ENCODE peak calls at places on chromosomes 2 and 18, in four cellular contexts. K is CD8-positive, alpha-beta T cell; T is HCT116; E is Caco-2. A is an unnamed sample.

GRCh38 chr2:189933911-189934399 is 128.6 kb downstream of the MSTN start:
- DNase-seq in K (no peak), T (no peak), E (no peak), A (no peak)

GRCh38 chr2:214542866-214543265 is 132.0 kb downstream of the VWC2L start:
- DNase-seq in K (no peak), T (no peak), E (no peak), A (no peak)

GRCh38 chr2:106158871-106159270 is 35.2 kb downstream of the UXS1 start:
- DNase-seq in K (no peak), T (no peak), E (no peak), A (no peak)

GRCh38 chr18:64053246-64053645 is 83.4 kb downstream of the SERPINB8 start:
- DNase-seq in K (no peak), T (no peak), E (no peak), A (no peak)

GRCh38 chr18:73674466-73674865 is 473.2 kb downstream of the FBXO15 start:
- DNase-seq in K (no peak), T (no peak), E (no peak), A (no peak)

GRCh38 chr2:117785740-117786139 is 28.8 kb upstream of the DDX18 start:
- DNase-seq in K (no peak), T (peak; percentile 45), E (peak; percentile 67), A (peak; percentile 39)

GRCh38 chr2:219344756-219345458 is 12.4 kb upstream of the RESP18 start:
- DNase-seq in K (no peak), T (no peak), E (no peak), A (no peak)

GRCh38 chr18:30386624-30387023 is 655.9 kb downstream of the DSC3 start:
- DNase-seq in K (no peak), T (no peak), E (no peak), A (no peak)

GRCh38 chr2:19361325-19361990 is 3.0 kb upstream of the OSR1 start:
- DNase-seq in K (no peak), T (no peak), E (no peak), A (no peak)

GRCh38 chr2:240136671-240137292 is 677 bp upstream of the COPS9 start:
- DNase-seq in K (peak; percentile 5), T (no peak), E (no peak), A (no peak)

GRCh38 chr18:5416112-5416511 is 120.6 kb upstream of the ZBTB14 start:
- DNase-seq in K (no peak), T (no peak), E (no peak), A (no peak)

GRCh38 chr2:9815076-9815475 is 28.2 kb upstream of the TAF1B start:
- DNase-seq in K (no peak), T (no peak), E (no peak), A (no peak)

GRCh38 chr2:48696881-48697280 is 58.6 kb downstream of the LHCGR start:
- DNase-seq in K (no peak), T (no peak), E (no peak), A (no peak)

GRCh38 chr2:171965661-171966060 is 34.1 kb upstream of the METAP1D start:
- DNase-seq in K (no peak), T (no peak), E (no peak), A (peak; percentile 14)

GRCh38 chr2:28956890-28957289 is 24.2 kb upstream of the TOGARAM2 start:
- DNase-seq in K (no peak), T (peak; percentile 44), E (no peak), A (no peak)

GRCh38 chr2:10305715-10306114 is 3.0 kb downstream of the HPCAL1 start:
- DNase-seq in K (no peak), T (no peak), E (no peak), A (peak; percentile 35)

GRCh38 chr2:42084231-42084671 is 36.4 kb downstream of the PKDCC start:
- DNase-seq in K (no peak), T (no peak), E (peak; percentile 69), A (no peak)

GRCh38 chr2:226985227-226985946 is 149.5 kb downstream of the RHBDD1 start:
- DNase-seq in K (no peak), T (peak; percentile 56), E (peak; percentile 46), A (no peak)

GRCh38 chr2:135551356-135551755 is 20.1 kb downstream of the R3HDM1 start:
- DNase-seq in K (no peak), T (no peak), E (no peak), A (no peak)

GRCh38 chr2:8906208-8906607 is 68.8 kb upstream of the KIDINS220 start:
- DNase-seq in K (no peak), T (peak; percentile 12), E (no peak), A (no peak)

GRCh38 chr2:26610504-26611335 is 30.4 kb downstream of the CIB4 start:
- DNase-seq in K (no peak), T (no peak), E (no peak), A (no peak)
- H3K9me3 ChIP-seq in K (no peaks in the 10 kb centered on the region), T (no peaks in the 10 kb centered on the region), E (no peaks in the 10 kb centered on the region), A (no peaks in the 10 kb centered on the region)

GRCh38 chr2:15092691-15093090 is 460.2 kb downstream of the LRATD1 start:
- DNase-seq in K (no peak), T (no peak), E (no peak), A (no peak)
- H3K9me3 ChIP-seq in K (no peaks in the 10 kb centered on the region), T (no peaks in the 10 kb centered on the region), E (peaks cover 3% of the 10 kb centered on the region), A (no peaks in the 10 kb centered on the region)

DNA sequence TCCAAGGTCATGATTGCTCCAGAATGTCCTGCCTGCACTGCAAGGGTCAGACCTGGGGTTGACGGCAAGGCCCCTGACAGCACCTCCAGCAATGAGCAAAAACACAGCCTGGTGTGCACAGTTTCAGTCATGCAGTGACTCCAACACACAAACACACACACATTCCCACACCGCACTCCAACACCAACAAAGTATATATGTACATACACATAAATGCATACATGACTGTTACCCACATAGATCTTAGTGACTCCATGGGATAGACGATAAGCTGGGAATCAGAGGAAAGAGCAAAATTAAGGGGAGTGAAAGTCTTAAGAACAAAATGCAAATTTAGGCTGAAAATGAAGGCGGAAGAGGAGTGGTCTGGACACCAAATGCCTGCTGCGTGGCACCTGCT is 112.7 kb upstream of the TEKT4 start:
- DNase-seq in K (no peak), T (no peak), E (no peak), A (no peak)
- H3K9me3 ChIP-seq in K (no peaks in the 10 kb centered on the region), T (no peaks in the 10 kb centered on the region), E (no peaks in the 10 kb centered on the region), A (no peaks in the 10 kb centered on the region)

GRCh38 chr2:16209799-16210198 is 269.4 kb downstream of the MYCN start:
- DNase-seq in K (no peak), T (no peak), E (no peak), A (no peak)

GRCh38 chr2:16208921-16209320 is 268.6 kb downstream of the MYCN start:
- DNase-seq in K (no peak), T (no peak), E (no peak), A (no peak)

GRCh38 chr2:16210841-16211240 is 270.5 kb downstream of the MYCN start:
- DNase-seq in K (no peak), T (no peak), E (no peak), A (no peak)

GRCh38 chr2:16212321-16212720 is 272.0 kb downstream of the MYCN start:
- DNase-seq in K (no peak), T (no peak), E (no peak), A (no peak)

GRCh38 chr2:16211341-16211740 is 271.0 kb downstream of the MYCN start:
- DNase-seq in K (no peak), T (no peak), E (no peak), A (no peak)
- H3K9me3 ChIP-seq in K (no peaks in the 10 kb centered on the region), T (no peaks in the 10 kb centered on the region), E (peaks cover 3% of the 10 kb centered on the region), A (no peaks in the 10 kb centered on the region)

DNA sequence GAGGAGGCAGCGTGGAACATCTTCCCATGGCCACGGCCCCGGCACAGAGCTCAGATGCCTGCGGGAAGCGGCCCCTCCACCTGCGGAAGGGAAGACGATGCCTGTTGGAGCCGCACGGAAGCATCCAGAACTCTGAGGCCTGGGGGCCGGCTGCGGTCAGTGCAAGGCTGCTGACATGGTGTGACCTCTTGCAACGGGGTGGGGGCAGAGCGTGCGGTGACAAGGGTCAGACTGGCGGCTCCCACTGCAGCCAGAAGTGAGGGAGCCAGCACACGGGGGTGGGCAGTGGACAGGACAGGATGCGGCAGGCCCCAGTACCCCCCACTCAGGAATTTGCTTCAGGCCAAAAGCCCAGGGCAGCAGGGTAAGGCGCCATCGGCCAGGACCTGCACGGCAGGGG is 48.8 kb downstream of the SLC66A2 start:
- DNase-seq in K (no peak), T (no peak), E (no peak), A (no peak)
- H3K9me3 ChIP-seq in K (no peaks in the 10 kb centered on the region), T (peaks cover 9% of the 10 kb centered on the region), E (no peaks in the 10 kb centered on the region), A (no peaks in the 10 kb centered on the region)

DNA sequence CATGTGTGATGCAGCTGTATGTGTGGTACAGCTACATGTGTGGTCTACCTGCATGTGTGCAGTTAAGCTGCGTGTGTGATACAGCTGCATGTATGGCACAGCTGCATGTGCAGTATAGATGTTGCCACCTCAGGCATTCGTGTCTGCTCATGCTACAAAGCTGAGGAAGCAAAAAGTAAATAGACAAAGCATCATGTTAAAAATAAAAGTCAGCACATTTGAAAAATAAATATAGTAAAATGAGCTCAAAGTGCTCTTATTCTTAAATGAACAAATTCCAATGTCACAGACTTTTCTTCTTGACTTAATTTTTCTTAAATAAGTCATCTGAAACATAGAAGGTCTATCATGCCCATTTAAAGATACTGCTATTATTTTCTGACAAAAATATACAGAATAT is 519.3 kb upstream of the SOX11 start:
- DNase-seq in K (no peak), T (no peak), E (no peak), A (no peak)
- H3K9me3 ChIP-seq in K (no peaks in the 10 kb centered on the region), T (peaks cover 40% of the 10 kb centered on the region), E (no peaks in the 10 kb centered on the region), A (no peaks in the 10 kb centered on the region)

A was measured in naive thymus-derived CD4-positive, alpha-beta T cell.